ENCODE peak calls at places on chromosome 2, in eight cellular contexts. B is Panc1, Z is GM23338, E is HCT116, J is K562, G is HepG2, N is upper lobe of left lung, U is GM12878. R is an unnamed sample.
A peak's percentile ranks its signal among the peaks of the same experiment; 100 is the strongest.

GRCh38 chr2:19505199-19506136 is 147.0 kb upstream of the OSR1 start:
- ATAC-seq in J (no peak), B (no peak), G (peak; percentile 85), N (no peak), U (no peak), Z (no peak), E (no peak), R (no peak)

GRCh38 chr2:127226520-127227263 is 6.6 kb upstream of the CYP27C1 start:
- ATAC-seq in N (peak; percentile 93), J (peak; percentile 61), G (peak; percentile 42), Z (no peak), B (peak; percentile 96), E (peak; percentile 57), U (peak; percentile 93), R (no peak)

GRCh38 chr2:25431604-25432003 is 89.9 kb upstream of the DNMT3A start:
- ATAC-seq in N (no peak), Z (no peak), U (peak; percentile 58), E (no peak), J (no peak), G (no peak), B (no peak), R (no peak)

GRCh38 chr2:40783704-40784103 is 331.8 kb upstream of the SLC8A1 start:
- ATAC-seq in J (no peak), Z (no peak), U (no peak), E (no peak), G (no peak), N (no peak), B (no peak), R (no peak)

GRCh38 chr2:203870942-203871341 is 3.4 kb downstream of the CTLA4 start:
- ATAC-seq in G (no peak), U (no peak), Z (no peak), E (no peak), N (no peak), J (no peak), B (no peak), R (peak; percentile 55)

GRCh38 chr2:212021947-212022346 is 516.7 kb downstream of the ERBB4 start:
- ATAC-seq in E (no peak), B (no peak), Z (no peak), J (no peak), U (no peak), N (no peak), G (no peak), R (no peak)

GRCh38 chr2:164766217-164766616 is 75.4 kb downstream of the COBLL1 start:
- ATAC-seq in E (no peak), G (no peak), Z (no peak), N (no peak), U (no peak), J (no peak), B (no peak), R (no peak)

GRCh38 chr2:207836526-207837133 is 66.9 kb upstream of the FZD5 start:
- ATAC-seq in B (no peak), E (no peak), J (peak; percentile 79), N (no peak), G (peak; percentile 42), Z (peak; percentile 63), U (no peak), R (no peak)

GRCh38 chr2:184057910-184058309 is 540.4 kb upstream of the ZNF804A start:
- ATAC-seq in Z (no peak), G (no peak), E (no peak), B (no peak), U (no peak), N (no peak), J (no peak), R (no peak)

GRCh38 chr2:190767821-190768220 is 112.8 kb upstream of the GLS start:
- ATAC-seq in B (no peak), G (no peak), U (no peak), E (no peak), Z (peak; percentile 49), J (no peak), N (no peak), R (no peak)

GRCh38 chr2:63545023-63545422 is 43.3 kb downstream of the WDPCP start:
- ATAC-seq in G (no peak), U (no peak), Z (peak; percentile 39), E (no peak), N (no peak), B (no peak), J (no peak), R (no peak)

GRCh38 chr2:128306081-128306930 is 12.4 kb downstream of the HS6ST1 start:
- ATAC-seq in U (no peak), N (no peak), G (peak; percentile 52), Z (peak; percentile 18), J (peak; percentile 7), B (no peak), E (no peak), R (peak; percentile 42)

GRCh38 chr2:120919771-120920437 is 184.2 kb downstream of the GLI2 start:
- ATAC-seq in J (no peak), U (no peak), Z (no peak), E (no peak), G (no peak), N (no peak), B (no peak), R (peak; percentile 51)

GRCh38 chr2:195956725-195957124 is 111.9 kb downstream of the DNAH7 start:
- ATAC-seq in N (no peak), E (no peak), Z (no peak), B (no peak), U (no peak), G (no peak), J (no peak), R (no peak)

GRCh38 chr2:76275788-76276187 is 565.1 kb upstream of the GCFC2 start:
- ATAC-seq in U (peak; percentile 63), N (no peak), J (no peak), E (no peak), G (no peak), Z (no peak), B (no peak), R (no peak)

GRCh38 chr2:204571911-204572310 is 26.6 kb downstream of the PARD3B start:
- ATAC-seq in B (no peak), J (no peak), E (no peak), G (no peak), Z (no peak), N (no peak), U (no peak), R (no peak)

GRCh38 chr2:54430649-54431048 is 25.5 kb upstream of the SPTBN1 start:
- ATAC-seq in J (no peak), U (no peak), G (no peak), N (peak; percentile 42), Z (no peak), E (no peak), B (no peak), R (no peak)

GRCh38 chr2:230267556-230267955 is 42.0 kb downstream of the SP140 start:
- ATAC-seq in G (no peak), J (no peak), U (peak; percentile 86), B (no peak), Z (no peak), N (no peak), E (no peak), R (no peak)

GRCh38 chr2:196989496-196989895 is 63.0 kb upstream of the PGAP1 start:
- ATAC-seq in B (no peak), G (no peak), E (no peak), N (no peak), J (no peak), Z (no peak), U (no peak), R (no peak)
- TF ChIP-seq POLR2AphosphoS5 in B (no peak), G (no peak), E (no peak), N (no peak), J (no peak), Z (no peak), U (no peak), R (no peak)

DNA sequence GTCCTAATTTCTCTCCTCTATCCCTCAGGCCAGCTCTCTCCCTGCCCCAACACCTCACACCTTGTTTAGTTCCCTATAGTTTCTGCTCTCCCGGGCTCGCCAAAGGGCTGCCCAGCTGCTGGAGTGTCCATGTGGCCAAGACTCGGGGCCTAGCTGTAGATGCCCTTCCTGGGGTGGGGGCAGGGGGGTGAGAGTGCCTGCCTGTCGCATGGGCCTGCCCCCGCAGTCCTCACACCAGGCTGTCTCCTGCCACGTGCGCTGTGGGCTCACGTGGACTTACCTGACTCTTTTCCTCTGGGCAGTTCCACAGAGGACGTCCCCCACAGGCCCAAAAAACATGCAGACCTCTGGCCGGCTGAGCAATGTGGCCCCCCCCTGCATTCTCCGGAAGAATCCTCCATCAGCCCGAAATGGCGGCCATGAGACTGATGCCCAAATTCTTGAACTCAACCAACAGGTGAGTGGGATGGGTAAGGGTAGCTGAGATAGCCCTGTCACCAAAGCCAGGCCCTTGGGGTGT is 7.4 kb upstream of the TMEM214 start:
- ATAC-seq in N (no peak), J (no peak), U (no peak), E (no peak), Z (no peak), B (no peak), G (no peak), R (no peak)
- H3K36me3 ChIP-seq in N (no peaks in the 10 kb centered on the region), J (peaks cover 79% of the 10 kb centered on the region), U (peaks cover 9% of the 10 kb centered on the region), E (peaks cover 8% of the 10 kb centered on the region), Z (no peaks in the 10 kb centered on the region), B (no peaks in the 10 kb centered on the region), G (peaks cover 20% of the 10 kb centered on the region), R (no peaks in the 10 kb centered on the region)

DNA sequence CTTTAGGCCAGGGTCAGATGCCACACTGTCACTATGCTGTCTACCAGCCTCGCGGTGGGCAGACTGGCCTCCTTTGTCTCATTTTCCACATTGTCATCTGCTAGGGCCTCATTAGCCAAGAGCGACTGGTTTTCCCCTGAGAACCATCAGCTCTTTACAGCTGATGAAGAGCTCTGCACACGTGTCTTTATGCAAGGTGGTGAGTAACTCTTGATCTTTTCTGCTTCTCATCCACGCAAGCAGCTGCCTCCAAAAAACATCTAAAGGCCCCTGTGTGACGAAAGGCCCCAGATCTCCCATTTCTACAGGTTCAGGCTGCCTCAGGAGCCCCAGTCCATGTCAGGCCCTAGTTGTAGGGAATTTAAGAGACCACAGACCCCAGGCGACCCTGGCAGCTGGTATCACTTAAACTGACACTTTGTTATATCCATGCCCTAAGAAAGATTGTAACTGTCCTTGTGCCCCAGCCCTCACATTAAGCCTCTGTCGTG is 52.9 kb downstream of the DPYSL5 start:
- ATAC-seq in U (no peak), N (no peak), J (no peak), E (no peak), B (no peak), G (no peak), Z (no peak), R (no peak)
- H3K27me3 ChIP-seq in U (no peaks in the 10 kb centered on the region), N (no peaks in the 10 kb centered on the region), J (peaks cover 26% of the 10 kb centered on the region), E (no peaks in the 10 kb centered on the region), B (no peaks in the 10 kb centered on the region), G (peaks cover 5% of the 10 kb centered on the region), Z (no peaks in the 10 kb centered on the region), R (no peaks in the 10 kb centered on the region)

DNA sequence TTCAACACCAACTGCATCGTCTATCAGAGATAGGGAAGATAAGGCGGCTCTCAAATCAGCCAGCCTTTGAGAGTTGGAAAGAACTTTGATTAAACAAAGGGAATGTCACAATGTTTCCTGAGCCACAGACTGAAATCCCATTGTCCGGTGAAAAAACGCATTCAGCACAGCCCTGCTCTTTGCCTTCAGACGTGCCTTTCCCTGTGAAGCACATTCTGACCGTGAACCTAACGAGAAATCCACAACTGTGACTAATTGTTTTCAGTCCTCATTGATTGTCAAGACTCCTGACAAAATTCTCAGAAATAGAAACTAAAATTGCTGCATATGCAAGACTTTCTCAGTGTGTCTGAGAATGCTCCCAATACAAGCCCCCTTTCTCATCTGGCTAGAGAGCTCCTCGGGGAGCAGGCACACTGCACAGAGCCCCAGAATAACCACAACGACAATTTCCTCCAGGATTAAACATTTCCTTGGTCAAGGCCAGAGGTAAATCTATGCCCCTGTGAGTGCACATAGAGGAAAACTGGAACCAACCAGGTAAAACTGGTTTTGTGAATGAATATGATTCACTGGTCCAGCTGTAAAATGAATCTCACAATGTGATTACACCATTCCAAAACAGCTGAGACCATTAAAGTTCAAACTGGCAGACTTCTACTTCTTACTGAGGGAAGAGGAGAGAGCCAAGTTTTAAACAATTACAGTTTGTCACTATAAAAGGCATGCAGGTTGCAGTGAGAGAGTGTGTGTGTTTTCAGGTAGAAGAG is 561.9 kb upstream of the ID2 start:
- ATAC-seq in B (no peak), U (peak; percentile 7), N (no peak), J (no peak), Z (no peak), E (no peak), G (peak; percentile 93), R (peak; percentile 28)
- TF ChIP-seq POLR2AphosphoS5 in B (no peak), U (no peak), N (no peak), J (no peak), Z (no peak), E (no peak), G (peak; percentile 72), R (no peak)

R was measured in gastroesophageal sphincter.